ENCODE peak calls at places on chromosomes 5 and 9, in four cellular contexts. One of them, this sample, is unnamed.

GRCh38 chr9:124442360-124442759 is 7.9 kb upstream of the ADGRD2 start:
- DNase-seq in heart left ventricle: no peak
- DNase-seq in PC-3: no peak
- DNase-seq in CD8-positive, alpha-beta memory T cell: no peak
- DNase-seq in this sample: no peak

GRCh38 chr5:153135416-153135815 is 355.1 kb upstream of the GRIA1 start:
- DNase-seq in heart left ventricle: no peak
- DNase-seq in PC-3: peak; percentile 39
- DNase-seq in CD8-positive, alpha-beta memory T cell: no peak
- DNase-seq in this sample: peak; percentile 1

GRCh38 chr9:92650839-92651621 is 18.9 kb downstream of the IPPK start:
- DNase-seq in heart left ventricle: peak; percentile 74
- DNase-seq in PC-3: no peak
- DNase-seq in CD8-positive, alpha-beta memory T cell: no peak
- DNase-seq in this sample: no peak

GRCh38 chr9:111961011-111961410 is 64.4 kb downstream of the UGCG start:
- DNase-seq in heart left ventricle: no peak
- DNase-seq in PC-3: peak; percentile 28
- DNase-seq in CD8-positive, alpha-beta memory T cell: no peak
- DNase-seq in this sample: no peak

GRCh38 chr9:127919253-127919815 is 2.5 kb upstream of the ST6GALNAC4 start:
- DNase-seq in heart left ventricle: peak; percentile 94
- DNase-seq in PC-3: peak; percentile 98
- DNase-seq in CD8-positive, alpha-beta memory T cell: no peak
- DNase-seq in this sample: peak; percentile 99

GRCh38 chr9:132411091-132411508 is 1.1 kb downstream of the CFAP77 start:
- DNase-seq in heart left ventricle: peak; percentile 38
- DNase-seq in PC-3: peak; percentile 73
- DNase-seq in CD8-positive, alpha-beta memory T cell: peak; percentile 66
- DNase-seq in this sample: no peak

GRCh38 chr5:112388739-112389138 is 30.3 kb downstream of the EPB41L4A start:
- DNase-seq in heart left ventricle: no peak
- DNase-seq in PC-3: no peak
- DNase-seq in CD8-positive, alpha-beta memory T cell: no peak
- DNase-seq in this sample: no peak

GRCh38 chr5:68229416-68229815 is 13.9 kb downstream of the PIK3R1 start:
- DNase-seq in heart left ventricle: no peak
- DNase-seq in PC-3: no peak
- DNase-seq in CD8-positive, alpha-beta memory T cell: no peak
- DNase-seq in this sample: no peak

GRCh38 chr5:431711-432050 is 11.3 kb upstream of the EXOC3 start:
- DNase-seq in heart left ventricle: no peak
- DNase-seq in PC-3: no peak
- DNase-seq in CD8-positive, alpha-beta memory T cell: no peak
- DNase-seq in this sample: no peak

GRCh38 chr5:171524461-171524860 is 105.0 kb downstream of the FGF18 start:
- DNase-seq in heart left ventricle: no peak
- DNase-seq in PC-3: no peak
- DNase-seq in CD8-positive, alpha-beta memory T cell: no peak
- DNase-seq in this sample: no peak

GRCh38 chr5:77180167-77181081 is 30.1 kb upstream of the PDE8B start:
- DNase-seq in heart left ventricle: peak; percentile 38
- DNase-seq in PC-3: peak; percentile 27
- DNase-seq in CD8-positive, alpha-beta memory T cell: no peak
- DNase-seq in this sample: no peak

GRCh38 chr5:1513326-1514026 is 10.3 kb downstream of the LPCAT1 start:
- DNase-seq in heart left ventricle: peak; percentile 11
- DNase-seq in PC-3: no peak
- DNase-seq in CD8-positive, alpha-beta memory T cell: no peak
- DNase-seq in this sample: no peak

GRCh38 chr9:104009853-104010252 is 84.3 kb upstream of the SMC2 start:
- DNase-seq in heart left ventricle: no peak
- DNase-seq in PC-3: no peak
- DNase-seq in CD8-positive, alpha-beta memory T cell: no peak
- DNase-seq in this sample: no peak

GRCh38 chr9:112046181-112046580 is 128.9 kb downstream of the SUSD1 start:
- DNase-seq in heart left ventricle: no peak
- DNase-seq in PC-3: peak; percentile 86
- DNase-seq in CD8-positive, alpha-beta memory T cell: no peak
- DNase-seq in this sample: no peak

GRCh38 chr5:2756211-2756746 is 4.8 kb upstream of the IRX2 start:
- DNase-seq in heart left ventricle: no peak
- DNase-seq in PC-3: peak; percentile 70
- DNase-seq in CD8-positive, alpha-beta memory T cell: no peak
- DNase-seq in this sample: no peak

GRCh38 chr5:75012748-75013147 is 39.6 kb downstream of the GCNT4 start:
- DNase-seq in heart left ventricle: no peak
- DNase-seq in PC-3: no peak
- DNase-seq in CD8-positive, alpha-beta memory T cell: no peak
- DNase-seq in this sample: no peak

GRCh38 chr9:114506082-114506390 is 763 bp upstream of the WHRN start:
- DNase-seq in heart left ventricle: no peak
- DNase-seq in PC-3: no peak
- DNase-seq in CD8-positive, alpha-beta memory T cell: no peak
- DNase-seq in this sample: no peak

GRCh38 chr9:114504341-114505186 is 709 bp downstream of the WHRN start:
- DNase-seq in heart left ventricle: peak; percentile 37
- DNase-seq in PC-3: peak; percentile 58
- DNase-seq in CD8-positive, alpha-beta memory T cell: peak; percentile 49
- DNase-seq in this sample: no peak

GRCh38 chr9:114503522-114504340 is 1.5 kb downstream of the WHRN start:
- DNase-seq in heart left ventricle: no peak
- DNase-seq in PC-3: peak; percentile 15
- DNase-seq in CD8-positive, alpha-beta memory T cell: peak; percentile 51
- DNase-seq in this sample: no peak

GRCh38 chr9:114507726-114508125 is 2.5 kb upstream of the WHRN start:
- DNase-seq in heart left ventricle: no peak
- DNase-seq in PC-3: peak; percentile 27
- DNase-seq in CD8-positive, alpha-beta memory T cell: peak; percentile 41
- DNase-seq in this sample: no peak

DNA sequence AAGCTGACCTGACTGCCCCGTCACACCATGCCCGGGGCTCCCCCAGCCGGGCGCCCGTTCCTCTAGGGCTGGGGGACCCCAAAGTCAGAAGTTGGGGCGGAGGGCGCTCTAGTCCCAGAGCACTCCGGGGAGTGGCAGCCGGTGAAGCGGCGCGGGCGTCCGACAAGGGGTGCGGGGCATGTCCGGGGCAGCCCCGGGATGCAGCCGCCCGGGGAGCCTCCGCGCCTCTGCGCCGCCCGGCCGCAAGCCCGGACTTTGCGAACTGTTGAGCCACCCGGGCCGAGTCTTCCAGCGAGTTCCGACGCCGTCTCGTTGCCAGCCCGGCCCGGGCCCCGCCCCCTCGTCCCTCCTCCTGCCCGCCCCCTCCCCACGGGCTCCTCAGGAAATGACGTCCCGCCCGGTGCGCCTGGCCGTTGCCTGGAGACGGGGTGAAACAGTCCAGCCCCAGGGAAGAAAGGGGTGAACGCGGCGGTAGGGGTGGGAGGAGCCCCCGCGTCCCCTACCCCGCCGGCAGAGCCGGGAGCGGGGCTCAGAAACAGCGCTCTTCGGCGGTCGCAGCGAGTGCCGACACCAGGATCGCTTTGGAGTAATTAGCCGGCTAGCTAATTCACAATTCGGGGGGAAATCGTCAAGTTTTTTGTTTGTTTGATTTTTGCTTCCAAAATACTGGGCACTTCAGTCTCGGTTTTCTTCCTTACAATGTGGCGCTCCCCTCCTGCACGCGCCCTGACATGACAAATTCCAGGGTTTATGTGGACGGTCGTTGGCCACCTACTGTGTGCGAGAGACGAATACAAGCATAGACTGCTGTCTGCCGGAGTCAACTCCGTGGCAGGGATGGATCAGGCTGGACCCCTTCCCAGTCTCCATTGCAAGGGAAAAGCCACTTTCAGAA is at the start of gene WHRN:
- DNase-seq in heart left ventricle: peak; percentile 89
- DNase-seq in PC-3: peak; percentile 86
- DNase-seq in CD8-positive, alpha-beta memory T cell: peak; percentile 93
- DNase-seq in this sample: peak; percentile 91
- H3K27ac ChIP-seq in heart left ventricle: no peak within 1 kb of the TSS
- H3K27ac ChIP-seq in PC-3: peak within 1 kb of the TSS; percentile 36
- H3K27ac ChIP-seq in CD8-positive, alpha-beta memory T cell: peak within 1 kb of the TSS; percentile 76
- H3K27ac ChIP-seq in this sample: no peak within 1 kb of the TSS

DNA sequence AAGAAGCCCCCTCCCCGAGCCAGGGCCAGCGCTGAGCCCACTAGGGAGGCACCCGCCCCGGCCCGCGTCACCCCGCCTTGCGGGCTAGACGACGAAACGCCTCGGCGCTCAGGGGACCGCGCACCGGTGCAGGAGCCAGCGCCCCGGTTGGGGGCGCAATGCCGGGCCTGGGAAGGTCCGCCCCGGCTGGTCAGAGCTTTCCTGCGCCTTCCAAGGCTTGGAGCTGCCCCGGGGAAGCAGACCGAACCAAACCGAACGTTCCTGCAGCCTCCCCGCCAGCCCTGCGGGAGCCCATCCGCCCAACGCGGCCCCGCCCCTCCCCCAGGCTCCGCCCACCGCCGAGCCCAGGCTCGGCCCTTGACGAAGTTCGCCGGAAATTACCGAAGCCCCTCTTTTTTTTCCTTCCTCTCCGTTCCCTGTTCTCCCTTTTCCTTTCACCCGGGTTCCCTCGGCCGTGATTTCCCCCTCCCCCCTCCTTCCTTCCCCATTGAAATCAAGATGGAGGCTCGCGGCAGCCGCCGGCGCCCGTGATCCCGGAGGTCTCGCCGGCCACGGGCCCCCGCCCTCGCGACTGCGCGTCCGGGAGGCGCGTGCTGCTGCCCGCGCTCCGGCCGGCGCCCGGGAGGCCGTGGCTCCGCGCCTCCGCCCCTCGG is at the start of gene TRIO:
- DNase-seq in heart left ventricle: peak; percentile 90
- DNase-seq in PC-3: peak; percentile 97
- DNase-seq in CD8-positive, alpha-beta memory T cell: peak; percentile 62
- DNase-seq in this sample: peak; percentile 78
- H3K27ac ChIP-seq in heart left ventricle: peak within 1 kb of the TSS; percentile 97
- H3K27ac ChIP-seq in PC-3: peak within 1 kb of the TSS; percentile 89
- H3K27ac ChIP-seq in CD8-positive, alpha-beta memory T cell: no peak within 1 kb of the TSS
- H3K27ac ChIP-seq in this sample: peak within 1 kb of the TSS; percentile 96

DNA sequence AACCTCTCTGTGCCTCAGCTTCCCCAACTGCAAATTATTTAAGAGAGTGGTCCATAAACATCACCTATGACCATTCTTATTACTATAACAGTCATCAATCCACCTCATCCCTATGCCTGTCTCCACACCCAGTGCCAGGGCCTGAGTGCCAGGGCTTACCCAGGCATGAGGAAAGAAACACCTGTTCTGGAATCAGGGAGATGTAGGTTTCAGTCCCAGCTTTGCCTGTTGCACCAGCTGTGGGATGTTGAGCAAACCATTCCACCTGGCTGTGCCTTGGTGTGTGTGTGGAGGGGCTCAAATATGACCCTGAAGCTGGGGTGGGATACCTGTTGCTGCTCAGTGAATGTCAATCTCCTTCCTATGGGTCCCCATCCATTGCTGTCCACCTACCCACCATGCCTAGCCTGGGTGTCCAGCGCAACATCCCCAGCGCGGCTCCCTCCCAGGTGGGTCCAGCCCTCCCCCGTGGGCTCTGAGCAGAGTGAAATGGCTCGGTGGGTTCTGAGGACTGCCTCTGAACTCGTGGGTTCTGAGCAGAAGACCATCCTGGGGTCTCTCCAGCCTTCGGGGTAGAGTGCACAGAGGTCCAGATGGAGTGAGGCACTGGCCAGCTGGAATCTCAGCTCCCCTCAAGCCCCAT is 16.3 kb downstream of the AKNA start:
- DNase-seq in heart left ventricle: no peak
- DNase-seq in PC-3: no peak
- DNase-seq in CD8-positive, alpha-beta memory T cell: no peak
- DNase-seq in this sample: no peak
- H3K27ac ChIP-seq in heart left ventricle: no peak overlapping the region
- H3K27ac ChIP-seq in PC-3: peak overlapping the region; percentile 92
- H3K27ac ChIP-seq in CD8-positive, alpha-beta memory T cell: peak overlapping the region; percentile 81
- H3K27ac ChIP-seq in this sample: no peak overlapping the region

GRCh38 chr9:26945591-26945990 is 1.5 kb downstream of the PLAA start:
- DNase-seq in heart left ventricle: no peak
- DNase-seq in PC-3: no peak
- DNase-seq in CD8-positive, alpha-beta memory T cell: no peak
- DNase-seq in this sample: no peak

GRCh38 chr9:26937816-26938371 is 9.1 kb downstream of the PLAA start:
- DNase-seq in heart left ventricle: no peak
- DNase-seq in PC-3: no peak
- DNase-seq in CD8-positive, alpha-beta memory T cell: no peak
- DNase-seq in this sample: no peak

GRCh38 chr9:26940779-26941178 is 6.3 kb downstream of the PLAA start:
- DNase-seq in heart left ventricle: no peak
- DNase-seq in PC-3: no peak
- DNase-seq in CD8-positive, alpha-beta memory T cell: no peak
- DNase-seq in this sample: no peak

GRCh38 chr9:26935847-26936246 is 11.2 kb downstream of the PLAA start:
- DNase-seq in heart left ventricle: no peak
- DNase-seq in PC-3: no peak
- DNase-seq in CD8-positive, alpha-beta memory T cell: no peak
- DNase-seq in this sample: no peak

DNA sequence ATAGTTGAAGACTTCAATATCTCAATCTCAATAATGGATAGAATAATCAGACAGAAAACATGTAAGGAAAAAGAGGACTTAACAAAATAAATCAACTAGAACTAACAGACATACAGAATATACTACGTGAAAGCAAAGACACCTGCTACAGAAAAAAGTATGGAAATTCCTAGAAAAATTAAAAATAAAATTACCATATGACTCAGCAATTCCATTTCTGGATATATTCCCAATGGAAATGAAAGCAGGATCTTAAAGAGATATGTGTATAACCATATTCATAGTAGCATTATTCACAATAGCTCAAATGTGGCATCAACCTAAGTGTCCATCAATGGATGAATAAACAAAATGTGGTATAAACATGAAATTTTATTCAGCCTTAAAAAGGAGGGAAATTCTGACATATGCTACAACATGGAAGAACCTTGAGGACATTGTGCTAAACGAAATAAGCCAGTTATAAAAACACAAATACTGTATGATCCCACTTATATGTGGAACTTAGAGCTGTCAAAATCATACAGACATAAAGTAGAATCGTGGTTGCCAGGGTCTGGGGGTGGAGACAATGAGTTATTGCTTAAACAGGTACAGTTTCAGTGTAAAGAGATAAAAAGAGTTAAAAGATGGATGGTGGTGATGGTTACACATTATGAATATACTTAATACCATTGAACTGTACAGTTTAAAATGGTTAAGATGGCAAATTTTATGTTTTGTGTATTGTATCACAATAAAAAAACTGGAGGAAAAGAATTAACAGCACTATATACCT is 6.9 kb downstream of the PLAA start:
- DNase-seq in heart left ventricle: no peak
- DNase-seq in PC-3: no peak
- DNase-seq in CD8-positive, alpha-beta memory T cell: no peak
- DNase-seq in this sample: no peak
- H3K27ac ChIP-seq in heart left ventricle: no peak overlapping the region
- H3K27ac ChIP-seq in PC-3: no peak overlapping the region
- H3K27ac ChIP-seq in CD8-positive, alpha-beta memory T cell: no peak overlapping the region
- H3K27ac ChIP-seq in this sample: no peak overlapping the region